ENCODE peak calls at places on chromosomes 2 and 18, in five cellular contexts. E is HCT116, C is lung, I is IMR-90, H is kidney epithelial cell. M is an unnamed sample.
A peak's percentile ranks its signal among the peaks of the same experiment; 100 is the strongest.

GRCh38 chr2:67322361-67323001 is 74.7 kb upstream of the ETAA1 start:
- DNase-seq in C (peak; percentile 37), I (peak; percentile 76), H (peak; percentile 35), E (peak; percentile 47), M (peak; percentile 5)

GRCh38 chr2:65466551-65466950 is 34.2 kb upstream of the SPRED2 start:
- DNase-seq in H (no peak), E (no peak), I (no peak), C (no peak), M (no peak)

GRCh38 chr2:204655626-204656025 is 110.4 kb downstream of the PARD3B start:
- DNase-seq in C (no peak), E (no peak), H (no peak), I (no peak), M (no peak)

GRCh38 chr2:236871500-236872001 is 214.1 kb upstream of the COPS8 start:
- DNase-seq in E (no peak), I (peak; percentile 91), C (peak; percentile 45), H (peak; percentile 86), M (no peak)

GRCh38 chr2:40725040-40725439 is 273.1 kb upstream of the SLC8A1 start:
- DNase-seq in I (no peak), C (no peak), H (no peak), E (no peak), M (no peak)

GRCh38 chr2:185738679-185739472 is at the start of gene FSIP2:
- DNase-seq in I (peak; percentile 9), C (peak; percentile 30), H (peak; percentile 56), E (no peak), M (peak; percentile 84)

GRCh38 chr2:137693521-137693920 is 270.8 kb upstream of the HNMT start:
- DNase-seq in E (no peak), I (no peak), H (no peak), C (no peak), M (peak; percentile 6)

GRCh38 chr18:73365018-73365417 is 497.2 kb upstream of the NETO1 start:
- DNase-seq in E (no peak), H (no peak), C (no peak), I (peak; percentile 95), M (no peak)

GRCh38 chr2:1744446-1745170 is at the start of gene PXDN:
- DNase-seq in E (no peak), H (no peak), C (peak; percentile 29), I (peak; percentile 65), M (no peak)

GRCh38 chr2:10962004-10962403 is 50.3 kb downstream of the KCNF1 start:
- DNase-seq in I (no peak), H (no peak), E (no peak), C (no peak), M (no peak)

GRCh38 chr18:67199993-67200617 is 316.4 kb downstream of the DSEL start:
- DNase-seq in H (peak; percentile 28), E (peak; percentile 8), C (no peak), I (peak; percentile 69), M (peak; percentile 68)

GRCh38 chr2:177554365-177554764 is 161.8 kb downstream of the AGPS start:
- DNase-seq in E (no peak), C (no peak), I (no peak), H (no peak), M (no peak)
- TF ChIP-seq CTCF in E (no peak), C (no peak), I (no peak), H (no peak), M (no peak)

GRCh38 chr2:69615969-69616368 is 27.6 kb downstream of the AAK1 start:
- DNase-seq in H (no peak), I (no peak), E (no peak), C (no peak), M (peak; percentile 64)
- H3K4me3 ChIP-seq in H (no peak overlapping the region), I (no peak overlapping the region), E (no peak overlapping the region), C (no peak overlapping the region), M (no peak overlapping the region)

GRCh38 chr2:120456867-120457266 is 110.9 kb downstream of the INHBB start:
- DNase-seq in H (no peak), I (no peak), E (no peak), C (no peak), M (no peak)
- TF ChIP-seq CTCF in H (no peak), I (no peak), E (peak; percentile 53), C (no peak), M (no peak)

DNA sequence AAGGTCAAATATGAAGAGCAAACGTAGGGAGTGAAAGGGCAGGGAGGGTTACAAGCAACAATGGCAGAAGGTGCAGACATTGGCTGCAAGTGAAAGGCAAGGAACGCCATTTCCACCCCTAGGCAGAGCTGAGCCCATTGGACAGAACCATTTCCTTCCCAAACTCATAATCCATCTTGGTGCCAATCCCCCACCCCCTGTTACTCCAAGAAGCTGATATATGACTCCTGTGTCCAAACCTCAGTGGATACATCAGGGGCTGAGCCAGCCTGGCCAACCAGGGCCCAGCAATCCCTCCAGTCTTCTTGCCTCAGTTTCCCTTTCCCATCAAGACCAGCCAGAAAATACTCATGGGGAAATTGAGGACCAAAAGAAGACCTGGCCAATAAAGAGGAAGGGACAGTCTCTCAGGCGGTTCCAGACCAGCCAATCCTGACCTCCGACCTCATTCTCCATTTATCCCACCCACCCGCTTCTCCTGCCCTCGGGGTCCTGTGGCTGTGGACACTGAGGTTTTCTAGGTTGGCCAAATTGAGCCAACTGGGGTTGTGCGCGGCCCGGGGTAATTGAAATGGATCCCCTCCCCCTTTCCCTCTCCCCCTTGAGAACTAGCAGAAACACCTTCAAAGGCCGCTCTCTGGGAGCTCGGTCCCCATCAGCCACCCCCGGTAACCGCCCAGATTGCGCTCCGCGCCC is 24.8 kb downstream of the TNS1 start:
- DNase-seq in H (no peak), C (no peak), E (no peak), I (no peak), M (no peak)
- H3K4me3 ChIP-seq in H (peak overlapping the region; percentile 50), C (no peak overlapping the region), E (no peak overlapping the region), I (no peak overlapping the region), M (no peak overlapping the region)

GRCh38 chr2:112580084-112580483 is 4.3 kb upstream of the CHCHD5 start:
- DNase-seq in E (no peak), C (no peak), I (no peak), H (no peak), M (no peak)

GRCh38 chr2:112582314-112582746 is 2.1 kb upstream of the CHCHD5 start:
- DNase-seq in E (peak; percentile 24), I (peak; percentile 68), H (peak; percentile 25), C (no peak), M (peak; percentile 68)

GRCh38 chr2:112579280-112579679 is 5.1 kb upstream of the CHCHD5 start:
- DNase-seq in H (peak; percentile 74), E (no peak), I (peak; percentile 92), C (no peak), M (no peak)

GRCh38 chr2:112572005-112572404 is 12.4 kb upstream of the CHCHD5 start:
- DNase-seq in E (no peak), I (no peak), H (no peak), C (no peak), M (no peak)

GRCh38 chr2:112577756-112578155 is 6.7 kb upstream of the CHCHD5 start:
- DNase-seq in I (peak; percentile 53), E (no peak), H (no peak), C (no peak), M (no peak)
- TF ChIP-seq CTCF in I (peak; percentile 26), E (peak; percentile 7), H (peak; percentile 32), C (no peak), M (no peak)

DNA sequence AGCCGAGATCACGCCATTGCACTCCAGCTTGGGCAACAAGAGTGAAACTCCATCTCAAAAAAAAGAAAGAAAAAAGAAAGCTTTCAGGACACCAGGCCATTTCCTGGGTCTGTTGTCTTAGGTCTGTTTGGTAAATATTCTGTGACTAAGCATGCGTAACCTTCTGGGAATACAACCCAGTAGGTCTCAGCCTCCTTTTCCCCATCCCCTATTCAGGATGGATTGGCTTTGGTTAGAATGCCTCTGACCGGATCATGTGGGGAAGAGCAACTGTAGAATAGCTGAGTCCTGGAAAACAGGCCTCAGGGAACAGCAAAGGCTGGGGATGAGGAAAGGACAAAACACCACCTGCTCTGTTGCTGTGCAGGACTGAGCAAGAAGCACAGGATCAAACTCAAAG is 1.6 kb upstream of the PDCL3 start:
- DNase-seq in H (no peak), E (no peak), C (no peak), I (no peak), M (no peak)
- H3K4me3 ChIP-seq in H (no peak overlapping the region), E (no peak overlapping the region), C (no peak overlapping the region), I (no peak overlapping the region), M (no peak overlapping the region)

GRCh38 chr2:64311191-64311910 is 142.6 kb upstream of the LGALSL start:
- DNase-seq in I (no peak), H (no peak), C (no peak), E (no peak), M (no peak)

GRCh38 chr2:64313311-64313710 is 140.7 kb upstream of the LGALSL start:
- DNase-seq in I (no peak), H (no peak), C (no peak), E (no peak), M (no peak)

GRCh38 chr2:64315561-64315960 is 138.4 kb upstream of the LGALSL start:
- DNase-seq in C (no peak), H (no peak), E (no peak), I (no peak), M (no peak)

GRCh38 chr2:64311948-64312621 is 141.9 kb upstream of the LGALSL start:
- DNase-seq in I (peak; percentile 78), C (peak; percentile 73), E (peak; percentile 71), H (peak; percentile 59), M (peak; percentile 65)

GRCh38 chr2:64312622-64312948 is 141.4 kb upstream of the LGALSL start:
- DNase-seq in E (no peak), H (no peak), C (no peak), I (no peak), M (no peak)
- TF ChIP-seq CTCF in E (no peak), H (no peak), C (no peak), I (no peak), M (no peak)

GRCh38 chr2:157428500-157429175 is 15.3 kb downstream of the CYTIP start:
- DNase-seq in I (no peak), E (no peak), H (no peak), C (no peak), M (no peak)

GRCh38 chr2:157433335-157433890 is 10.5 kb downstream of the CYTIP start:
- DNase-seq in E (no peak), H (no peak), C (no peak), I (no peak), M (no peak)

GRCh38 chr2:157430266-157430665 is 13.6 kb downstream of the CYTIP start:
- DNase-seq in C (no peak), E (no peak), H (no peak), I (no peak), M (no peak)

GRCh38 chr2:157427922-157428303 is 16.0 kb downstream of the CYTIP start:
- DNase-seq in C (no peak), E (no peak), H (no peak), I (no peak), M (no peak)

DNA sequence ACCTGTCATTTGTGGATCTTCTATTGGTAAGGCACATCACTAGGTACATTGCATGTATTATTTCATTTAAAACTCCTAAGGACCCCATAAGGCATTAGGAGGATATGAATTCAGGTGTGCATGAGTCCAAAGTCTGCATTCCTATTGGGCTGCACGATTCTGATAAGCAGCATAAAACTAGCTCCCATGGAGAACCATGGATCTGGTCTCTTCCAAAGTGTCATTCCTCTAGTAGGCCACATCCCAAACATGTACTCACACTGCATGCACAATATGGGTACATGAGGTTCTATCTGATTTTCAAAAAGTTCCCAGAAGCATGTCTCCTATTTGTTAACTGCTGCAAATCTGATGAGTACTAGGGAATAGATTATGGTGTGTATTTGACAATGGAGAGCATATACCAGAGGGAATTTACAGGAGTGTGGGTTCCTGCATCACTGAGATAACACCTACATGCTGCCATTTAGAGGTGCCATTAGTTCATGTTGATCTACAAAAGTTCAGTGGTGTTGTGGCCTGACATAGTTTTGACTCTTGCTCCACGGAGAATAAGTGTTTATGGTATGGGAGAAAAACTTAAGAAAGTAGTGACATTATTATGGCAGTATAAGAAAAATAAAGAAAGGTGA is 11.3 kb downstream of the CYTIP start:
- DNase-seq in C (no peak), E (no peak), I (no peak), H (no peak), M (no peak)
- H3K4me3 ChIP-seq in C (no peak overlapping the region), E (no peak overlapping the region), I (no peak overlapping the region), H (no peak overlapping the region), M (no peak overlapping the region)

M was measured in GM12865.